ENCODE peak calls at places on chromosomes 6 and 20, in six cellular contexts. R is transverse colon; V is NCI-H1105 treated with DMSO at 0.1 percent for 48 hours; A is HFFc6; B is stimulated activated CD8-positive, alpha-beta memory T cell treated with anti-CD3 and anti-CD28 coated beads, Interleukin-2, amount 100 ng/mL, for 1 hour; J is MV-4-11. I is an unnamed sample.
A peak's percentile ranks its signal among the peaks of the same experiment; 100 is the strongest.

GRCh38 chr6:137848672-137849071 is 18.4 kb upstream of the TNFAIP3 start:
- DNase-seq in R (no peak), V (no peak), A (peak; percentile 28), B (no peak), J (no peak), I (no peak)

GRCh38 chr20:62953167-62953838 is 794 bp downstream of the SLC17A9 start:
- DNase-seq in R (no peak), V (no peak), A (no peak), B (no peak), J (no peak), I (no peak)

GRCh38 chr6:27514906-27515495 is 42.1 kb upstream of the ZNF184 start:
- DNase-seq in R (no peak), V (no peak), A (no peak), B (no peak), J (no peak), I (no peak)

GRCh38 chr20:17843246-17844132 is 125.1 kb downstream of the SNX5 start:
- DNase-seq in R (no peak), V (no peak), A (peak; percentile 97), B (peak; percentile 1), J (peak; percentile 74), I (peak; percentile 25)

GRCh38 chr6:142416179-142416578 is 114.4 kb downstream of the ADGRG6 start:
- DNase-seq in R (no peak), V (no peak), A (peak; percentile 92), B (no peak), J (no peak), I (no peak)

GRCh38 chr20:46970937-46971630 is 76.4 kb downstream of the EYA2 start:
- DNase-seq in R (no peak), V (peak; percentile 57), A (peak; percentile 91), B (no peak), J (peak; percentile 65), I (no peak)

GRCh38 chr6:129353067-129353466 is 356.9 kb downstream of the ARHGAP18 start:
- DNase-seq in R (peak; percentile 14), V (no peak), A (no peak), B (no peak), J (no peak), I (peak; percentile 20)

GRCh38 chr20:43771791-43772190 is 45.0 kb upstream of the GTSF1L start:
- DNase-seq in R (no peak), V (no peak), A (no peak), B (no peak), J (no peak), I (no peak)

GRCh38 chr6:168116975-168117899 is 38.2 kb upstream of the FRMD1 start:
- DNase-seq in R (peak; percentile 43), V (no peak), A (no peak), B (no peak), J (no peak), I (no peak)

GRCh38 chr6:3848925-3849605 is at the start of gene FAM50B:
- DNase-seq in R (peak; percentile 94), V (peak; percentile 79), A (peak; percentile 82), B (peak; percentile 83), J (peak; percentile 87), I (peak; percentile 85)

GRCh38 chr6:105550961-105551625 is 148.2 kb upstream of the PREP start:
- DNase-seq in R (no peak), V (no peak), A (no peak), B (no peak), J (no peak), I (no peak)

GRCh38 chr6:80338201-80338836 is 231.8 kb downstream of the BCKDHB start:
- DNase-seq in R (peak; percentile 54), V (no peak), A (no peak), B (peak; percentile 47), J (peak; percentile 60), I (no peak)

GRCh38 chr6:64737418-64737817 is 969.6 kb downstream of the EYS start:
- DNase-seq in R (no peak), V (no peak), A (no peak), B (no peak), J (no peak), I (no peak)

GRCh38 chr20:49832632-49833327 is 20.2 kb downstream of the SLC9A8 start:
- DNase-seq in R (no peak), V (no peak), A (no peak), B (no peak), J (peak; percentile 12), I (peak; percentile 48)

GRCh38 chr6:123838612-123839279 is 35.1 kb downstream of the NKAIN2 start:
- DNase-seq in R (no peak), V (peak; percentile 68), A (no peak), B (no peak), J (no peak), I (no peak)

GRCh38 chr6:19771753-19772336 is 65.3 kb upstream of the ID4 start:
- DNase-seq in R (no peak), V (no peak), A (peak; percentile 42), B (no peak), J (peak; percentile 11), I (no peak)

GRCh38 chr6:109318328-109318876 is 63.9 kb downstream of the CD164 start:
- DNase-seq in R (peak; percentile 81), V (no peak), A (no peak), B (no peak), J (no peak), I (peak; percentile 38)

GRCh38 chr6:13767121-13767794 is 47.1 kb downstream of the MCUR1 start:
- DNase-seq in R (peak; percentile 53), V (no peak), A (peak; percentile 36), B (peak; percentile 26), J (no peak), I (peak; percentile 66)

GRCh38 chr6:135282425-135282824 is 101.3 kb downstream of the MYB start:
- DNase-seq in R (no peak), V (no peak), A (no peak), B (no peak), J (peak; percentile 39), I (no peak)

GRCh38 chr6:47743744-47744143 is 38.1 kb upstream of the OPN5 start:
- DNase-seq in R (no peak), V (no peak), A (no peak), B (no peak), J (no peak), I (no peak)

GRCh38 chr6:36947570-36948351 is 6.8 kb upstream of the PI16 start:
- DNase-seq in R (no peak), V (no peak), A (no peak), B (peak; percentile 16), J (no peak), I (no peak)

GRCh38 chr6:75331134-75331533 is 46.5 kb upstream of the TMEM30A start:
- DNase-seq in R (no peak), V (no peak), A (peak; percentile 91), B (no peak), J (no peak), I (no peak)

GRCh38 chr20:38218566-38218885 is 42.0 kb downstream of the KIAA1755 start:
- DNase-seq in R (no peak), V (no peak), A (no peak), B (no peak), J (no peak), I (no peak)

GRCh38 chr6:40409716-40410397 is 177.3 kb downstream of the LRFN2 start:
- DNase-seq in R (no peak), V (no peak), A (no peak), B (no peak), J (no peak), I (no peak)

GRCh38 chr6:32666420-32667300 is at the start of gene HLA-DQB1:
- DNase-seq in R (no peak), V (no peak), A (peak; percentile 0), B (no peak), J (peak; percentile 49), I (no peak)

GRCh38 chr6:95176322-95176721 is 401.0 kb upstream of the MANEA start:
- DNase-seq in R (no peak), V (no peak), A (no peak), B (no peak), J (no peak), I (no peak)

GRCh38 chr6:155352812-155353211 is 38.5 kb upstream of the TFB1M start:
- DNase-seq in R (no peak), V (no peak), A (peak; percentile 69), B (no peak), J (no peak), I (no peak)

I was measured in gastrocnemius medialis.